ENCODE peak calls at places on chromosomes 3 and 15, in seven cellular contexts. F, E, L, I, Z, G and R are unnamed samples.

GRCh38 chr15:29799859-29800258 is 22.4 kb downstream of the TJP1 start:
- DNase-seq in I (no peak), F (no peak), E (no peak), G (no peak), L (no peak), Z (no peak), R (no peak)

GRCh38 chr3:187150599-187150998 is 11.3 kb upstream of the RPL39L start:
- DNase-seq in I (peak), F (no peak), L (no peak), G (peak), E (no peak), Z (peak), R (no peak)

GRCh38 chr3:127412578-127413317 is 124.9 kb upstream of the PRR20G start:
- DNase-seq in E (no peak), L (peak), F (no peak), I (no peak), G (no peak), Z (no peak), R (no peak)

GRCh38 chr3:66822059-66823009 is 175.8 kb upstream of the KBTBD8 start:
- DNase-seq in I (peak), L (peak), G (peak), F (peak), Z (peak), E (peak), R (peak)

GRCh38 chr3:169813757-169814517 is 1.2 kb upstream of the LRRC34 start:
- DNase-seq in E (peak), I (no peak), G (peak), F (peak), L (no peak), Z (peak), R (no peak)

GRCh38 chr3:193884652-193885051 is 251.3 kb upstream of the HES1 start:
- DNase-seq in F (no peak), E (no peak), G (no peak), Z (no peak), L (no peak), I (no peak), R (no peak)

GRCh38 chr15:99998661-99999101 is 265.4 kb upstream of the LYSMD4 start:
- DNase-seq in L (no peak), Z (no peak), F (no peak), E (no peak), I (no peak), G (no peak), R (no peak)

GRCh38 chr3:9791790-9792404 is 376 bp downstream of the TADA3 start:
- DNase-seq in F (no peak), E (no peak), I (no peak), Z (no peak), L (no peak), G (no peak), R (no peak)

GRCh38 chr3:195596648-195597628 is 13.2 kb upstream of the APOD start:
- DNase-seq in E (no peak), G (no peak), F (no peak), L (peak), Z (no peak), I (no peak), R (no peak)

GRCh38 chr3:46874430-46874829 is 3.1 kb upstream of the PTH1R start:
- DNase-seq in I (no peak), Z (no peak), L (peak), F (no peak), E (no peak), G (no peak), R (no peak)

GRCh38 chr15:84606653-84607120 is 5.9 kb downstream of the ZSCAN2 start:
- DNase-seq in I (no peak), F (no peak), Z (no peak), G (no peak), E (no peak), L (no peak), R (no peak)

GRCh38 chr3:38283810-38284775 is 2.0 kb downstream of the SLC22A14 start:
- DNase-seq in Z (no peak), L (no peak), F (no peak), I (no peak), G (no peak), E (no peak), R (no peak)

GRCh38 chr15:48358229-48358641 is 27.0 kb downstream of the DUT start:
- DNase-seq in G (no peak), Z (no peak), I (no peak), F (peak), L (no peak), E (peak), R (no peak)

GRCh38 chr3:87979527-87979926 is 79.3 kb downstream of the CGGBP1 start:
- DNase-seq in L (no peak), I (no peak), G (no peak), E (no peak), F (no peak), Z (no peak), R (no peak)

GRCh38 chr3:184739594-184740505 is 28.0 kb upstream of the MAGEF1 start:
- DNase-seq in I (no peak), F (no peak), Z (no peak), L (no peak), E (no peak), G (no peak), R (no peak)

GRCh38 chr15:73922186-73923151 is 3.8 kb upstream of the LOXL1 start:
- DNase-seq in L (peak), I (no peak), F (peak), Z (no peak), G (no peak), E (no peak), R (peak)

GRCh38 chr3:157123621-157124020 is 36.3 kb downstream of the CCNL1 start:
- DNase-seq in Z (no peak), F (no peak), E (no peak), L (no peak), I (no peak), G (no peak), R (no peak)

GRCh38 chr15:81309647-81310460 is 14.1 kb downstream of the STARD5 start:
- DNase-seq in G (no peak), F (no peak), I (no peak), E (no peak), L (no peak), Z (no peak), R (no peak)